ENCODE peak calls at places on chromosomes 2 and 18, in seven cellular contexts. One of them, this sample, is unnamed.

GRCh38 chr2:203413796-203414195 is 85.6 kb downstream of the ABI2 start:
- DNase-seq in LoVo: no peak
- DNase-seq in stimulated activated CD4-positive, alpha-beta T cell treated with anti-CD3 and anti-CD28 coated beads, Interleukin-15, amount 100 ng/mL, for 1 hour: no peak
- DNase-seq in iPS-NIHi11: no peak
- DNase-seq in NCI-H2171: no peak
- DNase-seq in kidney glomerular epithelial cell: no peak
- DNase-seq in NAMALWA: no peak
- DNase-seq in this sample: no peak

GRCh38 chr2:228548230-228548629 is 366.7 kb upstream of the SPHKAP start:
- DNase-seq in LoVo: no peak
- DNase-seq in stimulated activated CD4-positive, alpha-beta T cell treated with anti-CD3 and anti-CD28 coated beads, Interleukin-15, amount 100 ng/mL, for 1 hour: no peak
- DNase-seq in iPS-NIHi11: no peak
- DNase-seq in NCI-H2171: no peak
- DNase-seq in kidney glomerular epithelial cell: no peak
- DNase-seq in NAMALWA: no peak
- DNase-seq in this sample: no peak

GRCh38 chr2:133521146-133521745 is 47.0 kb downstream of the NCKAP5 start:
- DNase-seq in LoVo: no peak
- DNase-seq in stimulated activated CD4-positive, alpha-beta T cell treated with anti-CD3 and anti-CD28 coated beads, Interleukin-15, amount 100 ng/mL, for 1 hour: no peak
- DNase-seq in iPS-NIHi11: no peak
- DNase-seq in NCI-H2171: no peak
- DNase-seq in kidney glomerular epithelial cell: no peak
- DNase-seq in NAMALWA: no peak
- DNase-seq in this sample: no peak

GRCh38 chr18:59708988-59709387 is 11.8 kb upstream of the CCBE1 start:
- DNase-seq in LoVo: no peak
- DNase-seq in stimulated activated CD4-positive, alpha-beta T cell treated with anti-CD3 and anti-CD28 coated beads, Interleukin-15, amount 100 ng/mL, for 1 hour: no peak
- DNase-seq in iPS-NIHi11: peak; percentile 41
- DNase-seq in NCI-H2171: no peak
- DNase-seq in kidney glomerular epithelial cell: no peak
- DNase-seq in NAMALWA: no peak
- DNase-seq in this sample: no peak

GRCh38 chr2:182977463-182977862 is 60.8 kb downstream of the NCKAP1 start:
- DNase-seq in LoVo: no peak
- DNase-seq in stimulated activated CD4-positive, alpha-beta T cell treated with anti-CD3 and anti-CD28 coated beads, Interleukin-15, amount 100 ng/mL, for 1 hour: no peak
- DNase-seq in iPS-NIHi11: no peak
- DNase-seq in NCI-H2171: no peak
- DNase-seq in kidney glomerular epithelial cell: no peak
- DNase-seq in NAMALWA: no peak
- DNase-seq in this sample: no peak

GRCh38 chr18:49948975-49949374 is 135.6 kb upstream of the ACAA2 start:
- DNase-seq in LoVo: no peak
- DNase-seq in stimulated activated CD4-positive, alpha-beta T cell treated with anti-CD3 and anti-CD28 coated beads, Interleukin-15, amount 100 ng/mL, for 1 hour: no peak
- DNase-seq in iPS-NIHi11: no peak
- DNase-seq in NCI-H2171: no peak
- DNase-seq in kidney glomerular epithelial cell: no peak
- DNase-seq in NAMALWA: no peak
- DNase-seq in this sample: no peak

GRCh38 chr2:236670235-236670620 is 100.6 kb downstream of the ACKR3 start:
- DNase-seq in LoVo: no peak
- DNase-seq in stimulated activated CD4-positive, alpha-beta T cell treated with anti-CD3 and anti-CD28 coated beads, Interleukin-15, amount 100 ng/mL, for 1 hour: no peak
- DNase-seq in iPS-NIHi11: no peak
- DNase-seq in NCI-H2171: no peak
- DNase-seq in kidney glomerular epithelial cell: no peak
- DNase-seq in NAMALWA: no peak
- DNase-seq in this sample: no peak

GRCh38 chr2:241777167-241777685 is 604 bp downstream of the GAL3ST2 start:
- DNase-seq in LoVo: no peak
- DNase-seq in stimulated activated CD4-positive, alpha-beta T cell treated with anti-CD3 and anti-CD28 coated beads, Interleukin-15, amount 100 ng/mL, for 1 hour: no peak
- DNase-seq in iPS-NIHi11: no peak
- DNase-seq in NCI-H2171: no peak
- DNase-seq in kidney glomerular epithelial cell: peak; percentile 68
- DNase-seq in NAMALWA: no peak
- DNase-seq in this sample: no peak

GRCh38 chr18:25985999-25986398 is 104.4 kb downstream of the SS18 start:
- DNase-seq in LoVo: no peak
- DNase-seq in stimulated activated CD4-positive, alpha-beta T cell treated with anti-CD3 and anti-CD28 coated beads, Interleukin-15, amount 100 ng/mL, for 1 hour: no peak
- DNase-seq in iPS-NIHi11: no peak
- DNase-seq in NCI-H2171: no peak
- DNase-seq in kidney glomerular epithelial cell: no peak
- DNase-seq in NAMALWA: no peak
- DNase-seq in this sample: no peak